ENCODE peak calls at places on chromosomes 3 and 15, in six cellular contexts. X is Calu3; W is posterior cingulate gyrus; I is activated effector memory CD4-positive, alpha-beta T cell treated with Interleukin-2 at 50 U/mL for 16 hours; F is heart right ventricle; S is iris pigment epithelial cell. P is an unnamed sample.

GRCh38 chr15:51600114-51600513 is 22.5 kb downstream of the DMXL2 start:
- DNase-seq in X (peak), W (no peak), I (no peak), F (no peak), S (peak), P (peak)

GRCh38 chr15:78306176-78306774 is 6.9 kb upstream of the SKIC8 start:
- DNase-seq in X (peak), W (no peak), I (no peak), F (no peak), S (peak), P (no peak)

GRCh38 chr3:189334064-189334920 is 162.5 kb downstream of the TPRG1 start:
- DNase-seq in X (no peak), W (no peak), I (no peak), F (no peak), S (peak), P (no peak)

GRCh38 chr15:65836665-65837064 is 32.6 kb upstream of the RAB11A start:
- DNase-seq in X (no peak), W (no peak), I (no peak), F (no peak), S (no peak), P (no peak)

GRCh38 chr15:67193223-67194009 is 61.0 kb downstream of the AAGAB start:
- DNase-seq in X (no peak), W (no peak), I (no peak), F (no peak), S (peak), P (no peak)

GRCh38 chr3:142931222-142931621 is 32.3 kb downstream of the PAQR9 start:
- DNase-seq in X (peak), W (no peak), I (no peak), F (no peak), S (no peak), P (no peak)

GRCh38 chr15:61404567-61404966 is 175.5 kb upstream of the RORA start:
- DNase-seq in X (no peak), W (no peak), I (no peak), F (no peak), S (no peak), P (no peak)

GRCh38 chr3:133948996-133949395 is 53.3 kb upstream of the RAB6B start:
- DNase-seq in X (no peak), W (no peak), I (no peak), F (no peak), S (no peak), P (no peak)

GRCh38 chr15:88918738-88919137 is 5.6 kb upstream of the MFGE8 start:
- DNase-seq in X (peak), W (no peak), I (no peak), F (peak), S (peak), P (peak)

GRCh38 chr15:52143862-52144261 is 31.3 kb upstream of the BCL2L10 start:
- DNase-seq in X (no peak), W (no peak), I (no peak), F (no peak), S (peak), P (no peak)

GRCh38 chr3:20181276-20181675 is 4.7 kb downstream of the SGO1 start:
- DNase-seq in X (no peak), W (no peak), I (no peak), F (no peak), S (no peak), P (no peak)